ENCODE peak calls at places on chromosomes 1 and 21, in nine cellular contexts. Q, K, S, R, T, W, O, B and G are unnamed samples.

GRCh38 chr1:109890115-109890953 is 20.3 kb upstream of the CSF1 start:
- DNase-seq in Q (no peak), S (no peak), O (no peak), T (no peak), K (no peak), R (no peak), B (no peak), W (no peak), G (no peak)

GRCh38 chr1:50458507-50458906 is 35.3 kb upstream of the DMRTA2 start:
- DNase-seq in S (peak; percentile 74), Q (no peak), T (no peak), K (no peak), W (no peak), R (no peak), O (no peak), B (peak; percentile 2), G (peak; percentile 13)

GRCh38 chr1:212430955-212431394 is 1.7 kb upstream of the NENF start:
- DNase-seq in R (no peak), W (no peak), B (no peak), Q (no peak), S (no peak), K (no peak), T (no peak), O (no peak), G (no peak)

GRCh38 chr1:159752135-159752580 is 28.6 kb upstream of the DUSP23 start:
- DNase-seq in T (peak; percentile 80), Q (peak; percentile 33), K (no peak), W (peak; percentile 86), R (peak; percentile 91), O (peak; percentile 75), B (peak; percentile 93), S (peak; percentile 98), G (peak; percentile 24)

GRCh38 chr1:116066868-116067563 is 44.2 kb upstream of the MAB21L3 start:
- DNase-seq in O (no peak), T (no peak), K (no peak), R (no peak), Q (no peak), S (peak; percentile 93), B (peak; percentile 96), W (no peak), G (peak; percentile 76)

GRCh38 chr1:169890761-169891538 is 2.7 kb downstream of the SCYL3 start:
- DNase-seq in T (no peak), Q (no peak), B (no peak), K (no peak), W (peak; percentile 44), S (no peak), O (no peak), R (peak; percentile 58), G (no peak)

GRCh38 chr1:150842343-150842742 is 34.1 kb downstream of the ARNT start:
- DNase-seq in K (no peak), Q (no peak), B (no peak), O (no peak), W (no peak), T (no peak), R (no peak), S (no peak), G (no peak)

GRCh38 chr21:35641271-35642016 is 418.9 kb downstream of the SETD4 start:
- DNase-seq in R (no peak), W (no peak), Q (no peak), O (no peak), T (no peak), S (peak; percentile 89), K (no peak), B (peak; percentile 66), G (peak; percentile 28)

GRCh38 chr1:246709845-246710244 is 14.4 kb upstream of the SCCPDH start:
- DNase-seq in R (no peak), K (no peak), Q (no peak), B (no peak), S (no peak), O (no peak), W (no peak), T (no peak), G (no peak)

GRCh38 chr1:183702813-183703198 is 49.7 kb upstream of the APOBEC4 start:
- DNase-seq in R (no peak), T (no peak), K (no peak), B (no peak), Q (no peak), W (no peak), O (no peak), S (no peak), G (no peak)

GRCh38 chr1:8816306-8816705 is 1.1 kb downstream of the RERE start:
- DNase-seq in R (no peak), Q (no peak), S (peak; percentile 38), B (peak; percentile 48), W (no peak), K (no peak), O (no peak), T (no peak), G (peak; percentile 53)

GRCh38 chr1:214719207-214719606 is 116.2 kb downstream of the CENPF start:
- DNase-seq in B (peak; percentile 34), S (no peak), T (no peak), W (no peak), Q (no peak), K (no peak), O (no peak), R (no peak), G (no peak)

GRCh38 chr1:156465747-156466365 is 34.7 kb downstream of the MEF2D start:
- DNase-seq in R (no peak), S (no peak), Q (no peak), B (peak; percentile 51), K (no peak), T (no peak), O (no peak), W (no peak), G (no peak)

GRCh38 chr1:205335692-205336091 is 14.1 kb upstream of the NUAK2 start:
- DNase-seq in K (peak; percentile 86), T (peak; percentile 87), R (peak; percentile 88), O (peak; percentile 85), W (peak; percentile 87), B (peak; percentile 72), S (peak; percentile 53), Q (peak; percentile 63), G (peak; percentile 71)

GRCh38 chr1:53508991-53509663 is 49.9 kb downstream of the DMRTB1 start:
- DNase-seq in T (no peak), K (no peak), R (no peak), S (peak; percentile 25), W (peak; percentile 31), B (peak; percentile 31), Q (no peak), O (peak; percentile 46), G (no peak)

GRCh38 chr1:226082959-226083302 is 20.4 kb downstream of the H3-3A start:
- DNase-seq in S (peak; percentile 40), R (peak; percentile 57), W (peak; percentile 77), O (peak; percentile 65), K (peak; percentile 58), B (peak; percentile 30), Q (peak; percentile 69), T (peak; percentile 73), G (peak; percentile 39)

GRCh38 chr21:28705616-28706015 is 287.1 kb downstream of the LTN1 start:
- DNase-seq in O (no peak), Q (no peak), W (no peak), K (no peak), T (no peak), R (no peak), B (peak; percentile 52), S (no peak), G (peak; percentile 43)

GRCh38 chr1:160064746-160065145 is 5.2 kb downstream of the KCNJ10 start:
- DNase-seq in O (no peak), T (no peak), Q (no peak), R (no peak), B (no peak), S (no peak), K (no peak), W (no peak), G (no peak)

GRCh38 chr1:33500547-33500946 is 28.1 kb downstream of the ZSCAN20 start:
- DNase-seq in Q (no peak), B (no peak), K (no peak), O (no peak), T (no peak), W (no peak), S (no peak), R (no peak), G (no peak)
- TF ChIP-seq CTCF in Q (no peak), B (peak; percentile 30), K (no peak), O (no peak), T (no peak), W (no peak), S (peak; percentile 11), R (no peak), G (peak; percentile 30)

GRCh38 chr1:165893507-165893906 is 66.1 kb downstream of the UCK2 start:
- DNase-seq in T (no peak), O (no peak), R (no peak), S (peak; percentile 33), Q (no peak), K (no peak), W (no peak), B (no peak), G (no peak)
- H3K4me3 ChIP-seq in T (no peak overlapping the region), O (no peak overlapping the region), R (no peak overlapping the region), S (no peak overlapping the region), Q (no peak overlapping the region), K (no peak overlapping the region), W (no peak overlapping the region), B (no peak overlapping the region), G (no peak overlapping the region)

GRCh38 chr1:103461171-103462105 is 64.1 kb upstream of the RNPC3 start:
- DNase-seq in S (peak; percentile 17), K (no peak), O (no peak), W (no peak), B (peak; percentile 41), T (no peak), R (no peak), Q (no peak), G (peak; percentile 51)
- TF ChIP-seq CTCF in S (peak; percentile 75), K (no peak), O (peak; percentile 31), W (peak; percentile 27), B (peak; percentile 51), T (peak; percentile 50), R (peak; percentile 31), Q (peak; percentile 61), G (peak; percentile 50)

DNA sequence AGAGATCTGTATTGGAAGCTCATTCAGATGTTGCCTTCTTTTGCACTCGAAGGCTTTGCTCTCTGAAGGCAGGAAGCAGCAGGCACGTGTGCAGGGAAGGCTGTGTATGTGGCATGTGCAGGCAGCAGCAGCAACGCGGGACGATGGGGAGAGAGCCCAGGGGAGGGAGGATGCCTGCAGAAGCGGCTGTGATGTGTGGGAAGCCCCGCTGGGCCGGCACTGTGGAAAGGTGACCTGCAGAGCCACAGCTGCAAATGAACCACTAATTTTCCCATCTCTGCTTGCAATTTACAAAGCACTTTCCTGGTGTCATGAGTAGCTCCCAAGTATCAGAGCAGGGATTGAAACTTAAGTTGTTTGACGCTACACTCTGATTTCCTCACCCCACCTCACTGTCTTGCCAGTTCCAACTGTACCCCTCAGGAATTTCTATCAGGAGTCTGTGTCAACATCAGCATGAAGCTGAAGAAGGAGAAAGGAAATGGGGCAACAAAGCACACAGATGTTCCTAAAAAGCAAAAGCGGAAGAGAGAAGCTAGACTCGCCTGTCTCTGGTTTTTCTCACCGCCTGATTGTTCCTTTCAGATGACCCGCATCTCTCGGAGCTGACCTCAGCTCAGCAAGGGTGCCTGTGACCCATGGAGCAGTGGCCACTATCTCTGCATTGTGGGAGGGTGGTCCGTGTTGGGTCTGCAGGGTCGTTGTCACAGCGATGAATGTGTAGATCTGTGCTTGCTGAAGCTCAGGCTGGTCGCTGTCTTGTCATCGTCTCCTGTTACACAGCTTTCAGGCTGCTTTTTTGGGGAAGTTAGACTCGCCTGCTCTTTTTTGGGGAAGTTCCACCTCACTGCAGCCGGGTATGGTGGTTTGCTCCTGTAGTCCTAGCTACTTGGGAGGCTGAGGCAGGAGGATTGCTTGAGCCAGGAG is 156.1 kb downstream of the KIF26B start:
- DNase-seq in B (peak; percentile 47), Q (no peak), K (no peak), O (peak; percentile 36), T (no peak), W (peak; percentile 44), S (peak; percentile 68), R (peak; percentile 25), G (no peak)
- H3K4me3 ChIP-seq in B (no peak overlapping the region), Q (no peak overlapping the region), K (no peak overlapping the region), O (no peak overlapping the region), T (no peak overlapping the region), W (no peak overlapping the region), S (peak overlapping the region; percentile 47), R (no peak overlapping the region), G (peak overlapping the region; percentile 6)